ENCODE peak calls at places on chromosome 4, in seven cellular contexts. C, M, O, H, G, Z and U are unnamed samples.

GRCh38 chr4:170079981-170080380 is 9.8 kb downstream of the AADAT start:
- DNase-seq in C (no peak), M (no peak), O (peak), H (no peak), G (no peak), Z (no peak), U (peak)

GRCh38 chr4:94757192-94758140 is at the start of gene BMPR1B:
- DNase-seq in C (peak), M (no peak), O (peak), H (peak), G (no peak), Z (no peak), U (peak)

GRCh38 chr4:165194368-165194767 is 13.0 kb upstream of the KLHL2 start:
- DNase-seq in C (no peak), M (no peak), O (no peak), H (no peak), G (no peak), Z (no peak), U (no peak)

GRCh38 chr4:8591626-8592365 is 769 bp upstream of the CPZ start:
- DNase-seq in C (no peak), M (no peak), O (no peak), H (no peak), G (no peak), Z (no peak), U (no peak)

GRCh38 chr4:88697588-88698329 is at the start of gene NAP1L5:
- DNase-seq in C (peak), M (peak), O (peak), H (peak), G (peak), Z (peak), U (peak)

GRCh38 chr4:140150636-140150885 is 3.4 kb downstream of the MAML3 start:
- DNase-seq in C (no peak), M (peak), O (no peak), H (no peak), G (no peak), Z (no peak), U (no peak)

GRCh38 chr4:69727924-69728323 is 32.5 kb downstream of the SULT1B1 start:
- DNase-seq in C (no peak), M (no peak), O (no peak), H (no peak), G (no peak), Z (no peak), U (peak)

GRCh38 chr4:33722800-33723511 is 2521.4 kb downstream of the ARAP2 start:
- DNase-seq in C (no peak), M (no peak), O (no peak), H (no peak), G (no peak), Z (no peak), U (peak)

GRCh38 chr4:83138979-83139378 is 24.4 kb upstream of the PLAC8 start:
- DNase-seq in C (no peak), M (no peak), O (no peak), H (no peak), G (no peak), Z (no peak), U (no peak)

GRCh38 chr4:5212255-5213032 is 161.2 kb downstream of the STK32B start:
- DNase-seq in C (no peak), M (no peak), O (no peak), H (no peak), G (no peak), Z (no peak), U (no peak)

GRCh38 chr4:121977251-121978168 is 25.6 kb upstream of the TRPC3 start:
- DNase-seq in C (peak), M (no peak), O (no peak), H (peak), G (no peak), Z (no peak), U (peak)

GRCh38 chr4:5199912-5200311 is 148.6 kb downstream of the STK32B start:
- DNase-seq in C (no peak), M (no peak), O (no peak), H (no peak), G (no peak), Z (no peak), U (no peak)

GRCh38 chr4:35689866-35690265 is 554.4 kb downstream of the ARAP2 start:
- DNase-seq in C (no peak), M (no peak), O (no peak), H (no peak), G (no peak), Z (no peak), U (no peak)

GRCh38 chr4:138736362-138736761 is 279.2 kb upstream of the NOCT start:
- DNase-seq in C (no peak), M (no peak), O (peak), H (peak), G (no peak), Z (no peak), U (peak)